ENCODE peak calls at places on chromosomes 13 and 19, in ten cellular contexts. One of them, this sample, is unnamed.

GRCh38 chr13:71643466-71643865 is 223.5 kb downstream of the DACH1 start:
- DNase-seq in cardiac muscle cell: no peak
- DNase-seq in PC-3: no peak
- DNase-seq in CD8-positive, alpha-beta T cell: no peak
- DNase-seq in IMR-90: no peak
- DNase-seq in mesendoderm: no peak
- DNase-seq in esophagus muscularis mucosa: no peak
- DNase-seq in CD4-positive, alpha-beta memory T cell: no peak
- DNase-seq in heart right ventricle: no peak
- DNase-seq in aorta: no peak
- DNase-seq in this sample: no peak

GRCh38 chr19:46371371-46371901 is 24.5 kb downstream of the PPP5C start:
- DNase-seq in aorta: peak
- DNase-seq in CD8-positive, alpha-beta T cell: no peak
- DNase-seq in esophagus muscularis mucosa: no peak
- DNase-seq in IMR-90: peak
- DNase-seq in mesendoderm: peak
- DNase-seq in cardiac muscle cell: no peak
- DNase-seq in heart right ventricle: no peak
- DNase-seq in CD4-positive, alpha-beta memory T cell: no peak
- DNase-seq in PC-3: no peak
- DNase-seq in this sample: no peak

GRCh38 chr13:31207630-31208549 is 8.1 kb downstream of the B3GLCT start:
- DNase-seq in PC-3: no peak
- DNase-seq in mesendoderm: no peak
- DNase-seq in CD8-positive, alpha-beta T cell: no peak
- DNase-seq in esophagus muscularis mucosa: peak
- DNase-seq in aorta: no peak
- DNase-seq in cardiac muscle cell: peak
- DNase-seq in heart right ventricle: peak
- DNase-seq in IMR-90: peak
- DNase-seq in CD4-positive, alpha-beta memory T cell: no peak
- DNase-seq in this sample: no peak

GRCh38 chr19:11698231-11698630 is 40.5 kb downstream of the ZNF823 start:
- DNase-seq in CD4-positive, alpha-beta memory T cell: no peak
- DNase-seq in IMR-90: no peak
- DNase-seq in aorta: no peak
- DNase-seq in mesendoderm: no peak
- DNase-seq in heart right ventricle: no peak
- DNase-seq in esophagus muscularis mucosa: no peak
- DNase-seq in CD8-positive, alpha-beta T cell: no peak
- DNase-seq in PC-3: no peak
- DNase-seq in cardiac muscle cell: no peak
- DNase-seq in this sample: no peak

GRCh38 chr13:64305246-64305645 is 2889.6 kb upstream of the PCDH20 start:
- DNase-seq in aorta: no peak
- DNase-seq in esophagus muscularis mucosa: no peak
- DNase-seq in CD8-positive, alpha-beta T cell: no peak
- DNase-seq in mesendoderm: no peak
- DNase-seq in PC-3: peak
- DNase-seq in IMR-90: peak
- DNase-seq in heart right ventricle: no peak
- DNase-seq in CD4-positive, alpha-beta memory T cell: no peak
- DNase-seq in cardiac muscle cell: peak
- DNase-seq in this sample: no peak

GRCh38 chr19:46659151-46660007 is 1.6 kb downstream of the DACT3 start:
- DNase-seq in aorta: peak
- DNase-seq in IMR-90: no peak
- DNase-seq in CD4-positive, alpha-beta memory T cell: no peak
- DNase-seq in esophagus muscularis mucosa: no peak
- DNase-seq in heart right ventricle: peak
- DNase-seq in PC-3: no peak
- DNase-seq in CD8-positive, alpha-beta T cell: no peak
- DNase-seq in cardiac muscle cell: peak
- DNase-seq in mesendoderm: peak
- DNase-seq in this sample: no peak

GRCh38 chr13:102825921-102826706 is 19.7 kb upstream of the ERCC5 start:
- DNase-seq in mesendoderm: peak
- DNase-seq in CD4-positive, alpha-beta memory T cell: no peak
- DNase-seq in PC-3: peak
- DNase-seq in CD8-positive, alpha-beta T cell: no peak
- DNase-seq in esophagus muscularis mucosa: no peak
- DNase-seq in heart right ventricle: no peak
- DNase-seq in cardiac muscle cell: peak
- DNase-seq in aorta: no peak
- DNase-seq in IMR-90: peak
- DNase-seq in this sample: no peak

GRCh38 chr19:45779231-45780145 is 2.8 kb downstream of the DMPK start:
- DNase-seq in CD4-positive, alpha-beta memory T cell: peak
- DNase-seq in aorta: peak
- DNase-seq in PC-3: peak
- DNase-seq in CD8-positive, alpha-beta T cell: peak
- DNase-seq in IMR-90: no peak
- DNase-seq in cardiac muscle cell: peak
- DNase-seq in esophagus muscularis mucosa: peak
- DNase-seq in heart right ventricle: peak
- DNase-seq in mesendoderm: peak
- DNase-seq in this sample: peak

GRCh38 chr13:51826606-51827005 is 18.4 kb downstream of the TMEM272 start:
- DNase-seq in CD8-positive, alpha-beta T cell: no peak
- DNase-seq in PC-3: no peak
- DNase-seq in aorta: no peak
- DNase-seq in CD4-positive, alpha-beta memory T cell: no peak
- DNase-seq in cardiac muscle cell: peak
- DNase-seq in mesendoderm: no peak
- DNase-seq in heart right ventricle: peak
- DNase-seq in IMR-90: no peak
- DNase-seq in esophagus muscularis mucosa: no peak
- DNase-seq in this sample: no peak

GRCh38 chr13:78317030-78317429 is 286.3 kb downstream of the POU4F1 start:
- DNase-seq in CD4-positive, alpha-beta memory T cell: no peak
- DNase-seq in mesendoderm: peak
- DNase-seq in IMR-90: no peak
- DNase-seq in cardiac muscle cell: peak
- DNase-seq in heart right ventricle: no peak
- DNase-seq in PC-3: peak
- DNase-seq in esophagus muscularis mucosa: no peak
- DNase-seq in CD8-positive, alpha-beta T cell: no peak
- DNase-seq in aorta: no peak
- DNase-seq in this sample: no peak

GRCh38 chr13:41678320-41678719 is 221.0 kb downstream of the RGCC start:
- DNase-seq in heart right ventricle: no peak
- DNase-seq in esophagus muscularis mucosa: no peak
- DNase-seq in cardiac muscle cell: peak
- DNase-seq in CD4-positive, alpha-beta memory T cell: no peak
- DNase-seq in mesendoderm: no peak
- DNase-seq in PC-3: no peak
- DNase-seq in aorta: no peak
- DNase-seq in IMR-90: peak
- DNase-seq in CD8-positive, alpha-beta T cell: no peak
- DNase-seq in this sample: no peak

GRCh38 chr13:114099191-114099590 is 33.2 kb downstream of the RASA3 start:
- DNase-seq in mesendoderm: peak
- DNase-seq in esophagus muscularis mucosa: peak
- DNase-seq in CD8-positive, alpha-beta T cell: no peak
- DNase-seq in cardiac muscle cell: peak
- DNase-seq in heart right ventricle: peak
- DNase-seq in IMR-90: peak
- DNase-seq in PC-3: peak
- DNase-seq in CD4-positive, alpha-beta memory T cell: no peak
- DNase-seq in aorta: peak
- DNase-seq in this sample: peak

GRCh38 chr19:16074488-16075365 is 1.6 kb upstream of the TPM4 start:
- DNase-seq in aorta: peak
- DNase-seq in cardiac muscle cell: no peak
- DNase-seq in CD8-positive, alpha-beta T cell: no peak
- DNase-seq in PC-3: no peak
- DNase-seq in mesendoderm: no peak
- DNase-seq in IMR-90: no peak
- DNase-seq in CD4-positive, alpha-beta memory T cell: no peak
- DNase-seq in esophagus muscularis mucosa: no peak
- DNase-seq in heart right ventricle: no peak
- DNase-seq in this sample: no peak
- H3K27ac ChIP-seq in aorta: peak
- H3K27ac ChIP-seq in cardiac muscle cell: peak
- H3K27ac ChIP-seq in CD8-positive, alpha-beta T cell: no peak
- H3K27ac ChIP-seq in PC-3: no peak
- H3K27ac ChIP-seq in mesendoderm: no peak
- H3K27ac ChIP-seq in IMR-90: peak
- H3K27ac ChIP-seq in CD4-positive, alpha-beta memory T cell: peak
- H3K27ac ChIP-seq in esophagus muscularis mucosa: peak
- H3K27ac ChIP-seq in heart right ventricle: no peak
- H3K27ac ChIP-seq in this sample: peak

GRCh38 chr19:3575260-3575741 is 2.6 kb downstream of the HMG20B start:
- DNase-seq in esophagus muscularis mucosa: no peak
- DNase-seq in aorta: no peak
- DNase-seq in PC-3: no peak
- DNase-seq in CD8-positive, alpha-beta T cell: no peak
- DNase-seq in heart right ventricle: no peak
- DNase-seq in IMR-90: peak
- DNase-seq in mesendoderm: peak
- DNase-seq in cardiac muscle cell: no peak
- DNase-seq in CD4-positive, alpha-beta memory T cell: peak
- DNase-seq in this sample: no peak

GRCh38 chr19:3578390-3578789 is 5.6 kb downstream of the HMG20B start:
- DNase-seq in esophagus muscularis mucosa: no peak
- DNase-seq in CD4-positive, alpha-beta memory T cell: no peak
- DNase-seq in PC-3: no peak
- DNase-seq in cardiac muscle cell: no peak
- DNase-seq in heart right ventricle: no peak
- DNase-seq in CD8-positive, alpha-beta T cell: no peak
- DNase-seq in mesendoderm: no peak
- DNase-seq in aorta: no peak
- DNase-seq in IMR-90: no peak
- DNase-seq in this sample: no peak

GRCh38 chr19:3575949-3576673 is 3.4 kb downstream of the HMG20B start:
- DNase-seq in PC-3: no peak
- DNase-seq in IMR-90: no peak
- DNase-seq in heart right ventricle: no peak
- DNase-seq in aorta: no peak
- DNase-seq in CD4-positive, alpha-beta memory T cell: no peak
- DNase-seq in mesendoderm: no peak
- DNase-seq in esophagus muscularis mucosa: no peak
- DNase-seq in CD8-positive, alpha-beta T cell: no peak
- DNase-seq in cardiac muscle cell: no peak
- DNase-seq in this sample: no peak

GRCh38 chr19:3577741-3578344 is 5.1 kb downstream of the HMG20B start:
- DNase-seq in aorta: no peak
- DNase-seq in IMR-90: no peak
- DNase-seq in esophagus muscularis mucosa: no peak
- DNase-seq in CD8-positive, alpha-beta T cell: no peak
- DNase-seq in mesendoderm: peak
- DNase-seq in cardiac muscle cell: no peak
- DNase-seq in CD4-positive, alpha-beta memory T cell: no peak
- DNase-seq in PC-3: no peak
- DNase-seq in heart right ventricle: no peak
- DNase-seq in this sample: no peak

GRCh38 chr19:3576696-3577443 is 4.1 kb downstream of the HMG20B start:
- DNase-seq in heart right ventricle: peak
- DNase-seq in IMR-90: peak
- DNase-seq in esophagus muscularis mucosa: no peak
- DNase-seq in CD8-positive, alpha-beta T cell: no peak
- DNase-seq in mesendoderm: peak
- DNase-seq in CD4-positive, alpha-beta memory T cell: no peak
- DNase-seq in cardiac muscle cell: peak
- DNase-seq in aorta: peak
- DNase-seq in PC-3: no peak
- DNase-seq in this sample: no peak
- H3K4me3 ChIP-seq in heart right ventricle: peak
- H3K4me3 ChIP-seq in IMR-90: no peak
- H3K4me3 ChIP-seq in esophagus muscularis mucosa: peak
- H3K4me3 ChIP-seq in CD8-positive, alpha-beta T cell: no peak
- H3K4me3 ChIP-seq in mesendoderm: peak
- H3K4me3 ChIP-seq in CD4-positive, alpha-beta memory T cell: no peak
- H3K4me3 ChIP-seq in cardiac muscle cell: peak
- H3K4me3 ChIP-seq in aorta: no peak
- H3K4me3 ChIP-seq in PC-3: no peak
- H3K4me3 ChIP-seq in this sample: no peak

DNA sequence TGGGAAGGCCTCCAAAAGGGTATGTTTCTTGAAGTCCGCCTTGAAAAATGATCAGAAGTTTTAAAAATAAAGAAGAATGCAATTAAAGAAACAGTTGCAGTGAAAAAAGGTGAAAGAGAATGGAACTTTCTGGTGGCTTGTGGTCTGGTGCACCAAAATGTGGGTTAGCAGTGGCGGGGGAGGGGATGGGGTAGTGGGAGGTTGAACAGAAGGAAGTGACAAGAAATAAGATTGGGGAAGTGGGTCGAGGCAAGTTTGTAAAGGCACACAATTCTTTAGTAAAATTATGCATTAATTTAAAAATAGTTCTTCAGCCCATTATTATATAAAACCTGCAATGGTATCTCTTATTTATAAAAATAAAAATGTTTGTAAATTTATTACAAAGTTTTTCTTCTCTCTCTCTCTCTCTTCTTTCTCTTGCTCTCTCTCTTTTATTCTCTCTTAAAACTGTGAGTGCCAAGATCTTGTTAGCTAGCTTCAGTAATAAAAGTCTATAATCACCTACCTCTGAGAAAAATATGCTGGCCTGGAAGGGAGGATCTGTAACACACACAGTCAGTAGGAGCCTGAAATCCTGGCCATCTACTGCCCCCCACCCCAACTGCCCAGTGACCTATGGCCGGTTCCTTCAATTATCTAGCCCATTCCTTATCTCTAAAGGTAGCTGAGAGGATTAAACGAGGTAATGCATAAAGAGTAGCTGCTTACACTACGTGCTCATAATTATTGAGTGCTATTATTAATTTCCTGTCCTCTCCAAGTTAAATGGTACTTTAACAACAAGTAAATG is 2.2 kb downstream of the LCP1 start:
- DNase-seq in aorta: no peak
- DNase-seq in IMR-90: no peak
- DNase-seq in CD4-positive, alpha-beta memory T cell: peak
- DNase-seq in CD8-positive, alpha-beta T cell: peak
- DNase-seq in esophagus muscularis mucosa: no peak
- DNase-seq in cardiac muscle cell: no peak
- DNase-seq in mesendoderm: no peak
- DNase-seq in PC-3: no peak
- DNase-seq in heart right ventricle: peak
- DNase-seq in this sample: no peak
- H3K27ac ChIP-seq in aorta: no peak
- H3K27ac ChIP-seq in IMR-90: no peak
- H3K27ac ChIP-seq in CD4-positive, alpha-beta memory T cell: peak
- H3K27ac ChIP-seq in CD8-positive, alpha-beta T cell: peak
- H3K27ac ChIP-seq in esophagus muscularis mucosa: peak
- H3K27ac ChIP-seq in cardiac muscle cell: no peak
- H3K27ac ChIP-seq in mesendoderm: no peak
- H3K27ac ChIP-seq in PC-3: no peak
- H3K27ac ChIP-seq in heart right ventricle: no peak
- H3K27ac ChIP-seq in this sample: no peak

DNA sequence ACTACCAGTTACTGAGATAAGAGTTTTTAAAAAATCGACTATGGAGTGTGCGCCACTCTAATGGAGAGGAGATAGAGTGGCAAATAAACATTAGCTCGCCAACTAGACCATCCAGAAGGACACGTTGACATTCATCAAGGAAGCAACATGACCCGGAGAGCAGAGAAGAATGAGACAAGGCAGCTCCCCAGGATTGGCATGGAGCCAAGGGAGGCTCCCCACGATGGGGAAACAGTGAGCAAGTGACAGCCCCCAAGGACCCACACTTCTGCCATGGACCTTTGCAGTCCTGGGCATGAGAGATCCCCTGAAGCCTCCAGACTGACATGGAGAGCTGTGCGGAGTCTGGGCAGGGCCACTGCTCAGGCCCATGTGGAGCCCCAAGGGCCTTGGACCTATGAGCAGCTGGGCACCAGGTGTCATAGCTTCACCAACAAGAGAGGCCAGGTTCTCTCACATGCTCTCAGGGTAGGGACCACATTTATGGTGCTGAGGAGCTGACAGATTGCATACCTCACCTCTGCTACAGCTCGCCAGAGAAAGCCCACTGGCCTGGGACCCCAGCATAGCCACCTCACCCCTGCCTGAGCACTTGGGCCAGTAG is 6.7 kb downstream of the SIGLEC6 start:
- DNase-seq in CD4-positive, alpha-beta memory T cell: no peak
- DNase-seq in IMR-90: no peak
- DNase-seq in esophagus muscularis mucosa: peak
- DNase-seq in cardiac muscle cell: no peak
- DNase-seq in CD8-positive, alpha-beta T cell: no peak
- DNase-seq in aorta: no peak
- DNase-seq in heart right ventricle: no peak
- DNase-seq in mesendoderm: no peak
- DNase-seq in PC-3: no peak
- DNase-seq in this sample: no peak
- H3K4me3 ChIP-seq in CD4-positive, alpha-beta memory T cell: no peak
- H3K4me3 ChIP-seq in IMR-90: no peak
- H3K4me3 ChIP-seq in esophagus muscularis mucosa: no peak
- H3K4me3 ChIP-seq in cardiac muscle cell: no peak
- H3K4me3 ChIP-seq in CD8-positive, alpha-beta T cell: no peak
- H3K4me3 ChIP-seq in aorta: no peak
- H3K4me3 ChIP-seq in heart right ventricle: no peak
- H3K4me3 ChIP-seq in mesendoderm: no peak
- H3K4me3 ChIP-seq in PC-3: no peak
- H3K4me3 ChIP-seq in this sample: no peak

This sample was measured in RWPE2.